ENCODE peak calls at places on chromosomes 2 and 18, in nine cellular contexts. R is activated CD4-positive, alpha-beta T cell treated with anti-CD3 and anti-CD28 coated beads for 4 hours; C is GM23338; L is fibroblast of lung; F is stimulated activated CD4-positive, alpha-beta T cell treated with anti-CD3 and anti-CD28 coated beads, Interleukin-2, amount 100 ng/mL, for 24 hours; N is NT2/D1; K is cardiac fibroblast; V is DMS79 treated with DMSO at 0.1 percent for 48 hours; M is fibroblast of pulmonary artery. P is an unnamed sample.

GRCh38 chr2:86552889-86553288 is 10.4 kb downstream of the CHMP3 start:
- DNase-seq in F (no peak), K (no peak), V (no peak), C (no peak), M (no peak), L (no peak), N (no peak), R (peak), P (no peak)

GRCh38 chr2:27752551-27753237 is 18.8 kb upstream of the MRPL33 start:
- DNase-seq in C (peak), V (peak), R (no peak), L (no peak), K (no peak), N (no peak), F (no peak), M (no peak), P (no peak)

GRCh38 chr18:3172081-3172480 is 47.7 kb downstream of the MYOM1 start:
- DNase-seq in K (no peak), V (no peak), M (no peak), R (no peak), F (no peak), L (no peak), C (no peak), N (no peak), P (no peak)

GRCh38 chr2:45046786-45047185 is 37.5 kb upstream of the SIX2 start:
- DNase-seq in R (no peak), L (peak), F (no peak), M (peak), N (no peak), K (peak), V (no peak), C (no peak), P (no peak)

GRCh38 chr2:206433201-206433600 is 10.1 kb upstream of the ADAM23 start:
- DNase-seq in N (no peak), C (no peak), L (no peak), F (no peak), M (no peak), K (no peak), R (no peak), V (no peak), P (no peak)

GRCh38 chr2:240460781-240461431 is 25.4 kb downstream of the GPC1 start:
- DNase-seq in V (no peak), K (no peak), M (no peak), F (peak), R (no peak), L (no peak), C (peak), N (no peak), P (no peak)

GRCh38 chr2:215707608-215708007 is 271.7 kb upstream of the FN1 start:
- DNase-seq in N (no peak), R (no peak), C (no peak), V (no peak), F (no peak), L (no peak), K (no peak), M (no peak), P (no peak)

GRCh38 chr2:230282936-230283335 is 44.1 kb upstream of the SP140L start:
- DNase-seq in K (no peak), M (no peak), N (no peak), R (no peak), V (no peak), L (no peak), C (no peak), F (no peak), P (no peak)

GRCh38 chr2:144914622-144915230 is 394.8 kb upstream of the ZEB2 start:
- DNase-seq in V (no peak), M (no peak), R (no peak), K (no peak), N (no peak), F (no peak), L (peak), C (no peak), P (no peak)

GRCh38 chr2:38932586-38932985 is 42.9 kb downstream of the ARHGEF33 start:
- DNase-seq in M (no peak), C (no peak), V (no peak), L (no peak), F (no peak), N (no peak), K (no peak), R (no peak), P (no peak)

GRCh38 chr2:203061346-203061745 is 46.7 kb downstream of the NBEAL1 start:
- DNase-seq in R (no peak), V (no peak), M (peak), C (peak), L (peak), K (peak), N (no peak), F (no peak), P (no peak)

GRCh38 chr18:9874730-9875129 is 11.0 kb upstream of the TXNDC2 start:
- DNase-seq in R (no peak), L (no peak), V (no peak), C (no peak), N (no peak), K (peak), F (no peak), M (no peak), P (no peak)

GRCh38 chr2:207847807-207848544 is 78.3 kb upstream of the FZD5 start:
- DNase-seq in V (no peak), M (peak), R (no peak), K (peak), L (peak), F (no peak), N (peak), C (peak), P (no peak)

GRCh38 chr2:176652300-176653182 is 383.3 kb downstream of the MTX2 start:
- DNase-seq in R (no peak), K (peak), V (peak), C (peak), F (no peak), M (peak), L (peak), N (no peak), P (no peak)

GRCh38 chr18:24809173-24809955 is 348.9 kb downstream of the HRH4 start:
- DNase-seq in V (no peak), R (no peak), L (no peak), K (no peak), M (no peak), F (no peak), C (no peak), N (no peak), P (no peak)

GRCh38 chr2:66790651-66791181 is 355.8 kb downstream of the MEIS1 start:
- DNase-seq in K (peak), M (peak), F (no peak), R (no peak), V (no peak), L (peak), C (no peak), N (no peak), P (no peak)

GRCh38 chr18:73296686-73297085 is 428.9 kb upstream of the NETO1 start:
- DNase-seq in K (no peak), V (no peak), R (no peak), F (no peak), C (no peak), N (no peak), L (peak), M (no peak), P (no peak)

P was measured in iPS DF 6.9.